ENCODE peak calls at places on chromosomes 1 and 21, in four cellular contexts. One of them, this sample, is unnamed.

GRCh38 chr1:161792740-161793139 is 26.6 kb downstream of the ATF6 start:
- DNase-seq in T-helper 1 cell: peak
- DNase-seq in EL: peak
- DNase-seq in glutamatergic neuron: no peak
- DNase-seq in this sample: no peak

GRCh38 chr1:222334026-222334680 is 213.8 kb downstream of the HHIPL2 start:
- DNase-seq in T-helper 1 cell: no peak
- DNase-seq in EL: peak
- DNase-seq in glutamatergic neuron: no peak
- DNase-seq in this sample: no peak

GRCh38 chr21:17231771-17232170 is 281.1 kb upstream of the CXADR start:
- DNase-seq in T-helper 1 cell: no peak
- DNase-seq in EL: no peak
- DNase-seq in glutamatergic neuron: no peak
- DNase-seq in this sample: no peak

GRCh38 chr1:237754627-237755026 is 136.1 kb downstream of the ZP4 start:
- DNase-seq in T-helper 1 cell: no peak
- DNase-seq in EL: no peak
- DNase-seq in glutamatergic neuron: no peak
- DNase-seq in this sample: no peak

GRCh38 chr21:45323487-45324380 is 36.0 kb upstream of the POFUT2 start:
- DNase-seq in T-helper 1 cell: no peak
- DNase-seq in EL: no peak
- DNase-seq in glutamatergic neuron: no peak
- DNase-seq in this sample: no peak

GRCh38 chr1:29677028-29678024 is 441.0 kb downstream of the PTPRU start:
- DNase-seq in T-helper 1 cell: no peak
- DNase-seq in EL: no peak
- DNase-seq in glutamatergic neuron: no peak
- DNase-seq in this sample: no peak

GRCh38 chr1:16170283-16170673 is 14.4 kb upstream of the EPHA2 start:
- DNase-seq in T-helper 1 cell: no peak
- DNase-seq in EL: no peak
- DNase-seq in glutamatergic neuron: no peak
- DNase-seq in this sample: no peak

GRCh38 chr1:66732407-66733166 is 19.7 kb upstream of the DYNLT5 start:
- DNase-seq in T-helper 1 cell: peak
- DNase-seq in EL: peak
- DNase-seq in glutamatergic neuron: no peak
- DNase-seq in this sample: no peak

GRCh38 chr1:223747838-223748335 is 35.5 kb downstream of the CAPN2 start:
- DNase-seq in T-helper 1 cell: peak
- DNase-seq in EL: peak
- DNase-seq in glutamatergic neuron: no peak
- DNase-seq in this sample: no peak

GRCh38 chr1:11062965-11063401 is 3.2 kb upstream of the SRM start:
- DNase-seq in T-helper 1 cell: peak
- DNase-seq in EL: peak
- DNase-seq in glutamatergic neuron: no peak
- DNase-seq in this sample: no peak

GRCh38 chr1:33359931-33360330 is 39.0 kb upstream of the A3GALT2 start:
- DNase-seq in T-helper 1 cell: no peak
- DNase-seq in EL: no peak
- DNase-seq in glutamatergic neuron: no peak
- DNase-seq in this sample: no peak

GRCh38 chr1:66271216-66271903 is 262.6 kb upstream of the SGIP1 start:
- DNase-seq in T-helper 1 cell: peak
- DNase-seq in EL: peak
- DNase-seq in glutamatergic neuron: no peak
- DNase-seq in this sample: no peak

GRCh38 chr1:108000620-108001105 is 35.7 kb upstream of the VAV3 start:
- DNase-seq in T-helper 1 cell: no peak
- DNase-seq in EL: peak
- DNase-seq in glutamatergic neuron: no peak
- DNase-seq in this sample: no peak

GRCh38 chr1:71414229-71414628 is 333.4 kb upstream of the ZRANB2 start:
- DNase-seq in T-helper 1 cell: no peak
- DNase-seq in EL: no peak
- DNase-seq in glutamatergic neuron: no peak
- DNase-seq in this sample: no peak

GRCh38 chr1:84847253-84848247 is 45.5 kb downstream of the LPAR3 start:
- DNase-seq in T-helper 1 cell: no peak
- DNase-seq in EL: peak
- DNase-seq in glutamatergic neuron: no peak
- DNase-seq in this sample: no peak

GRCh38 chr1:54965624-54966340 is 14.6 kb upstream of the TMEM61 start:
- DNase-seq in T-helper 1 cell: peak
- DNase-seq in EL: peak
- DNase-seq in glutamatergic neuron: no peak
- DNase-seq in this sample: no peak

GRCh38 chr1:55646181-55646580 is 431.0 kb upstream of the USP24 start:
- DNase-seq in T-helper 1 cell: no peak
- DNase-seq in EL: no peak
- DNase-seq in glutamatergic neuron: no peak
- DNase-seq in this sample: no peak

GRCh38 chr1:10674700-10675598 is 121.5 kb downstream of the CASZ1 start:
- DNase-seq in T-helper 1 cell: no peak
- DNase-seq in EL: no peak
- DNase-seq in glutamatergic neuron: no peak
- DNase-seq in this sample: no peak

GRCh38 chr1:55640708-55641473 is 425.7 kb upstream of the USP24 start:
- DNase-seq in T-helper 1 cell: no peak
- DNase-seq in EL: peak
- DNase-seq in glutamatergic neuron: no peak
- DNase-seq in this sample: no peak